ENCODE peak calls at places on chromosomes 4 and X, in seven cellular contexts. W, A, M, I, J, N and K are unnamed samples.

GRCh38 chrX:39827959-39828358 is 269.8 kb downstream of the BCOR start:
- DNase-seq in W (no peak), A (peak; percentile 77), M (no peak), I (no peak), J (no peak), N (no peak), K (no peak)

GRCh38 chr4:81164623-81165416 is 50.2 kb downstream of the PRKG2 start:
- DNase-seq in W (peak; percentile 51), A (no peak), M (peak; percentile 42), I (peak; percentile 56), J (no peak), N (no peak), K (no peak)

GRCh38 chr4:175459571-175459970 is 352.5 kb downstream of the GPM6A start:
- DNase-seq in W (no peak), A (no peak), M (no peak), I (peak; percentile 55), J (no peak), N (no peak), K (no peak)

GRCh38 chr4:88007304-88008132 is at the start of gene PKD2:
- DNase-seq in W (peak; percentile 60), A (peak; percentile 65), M (peak; percentile 90), I (peak; percentile 75), J (peak; percentile 98), N (peak; percentile 91), K (no peak)

GRCh38 chr4:101279377-101279871 is 67.9 kb downstream of the PPP3CA start:
- DNase-seq in W (peak; percentile 95), A (peak; percentile 96), M (peak; percentile 50), I (peak; percentile 95), J (no peak), N (no peak), K (no peak)

GRCh38 chr4:242121-242848 is 63.0 kb downstream of the ZNF732 start:
- DNase-seq in W (peak; percentile 46), A (peak; percentile 85), M (peak; percentile 35), I (peak; percentile 74), J (peak; percentile 78), N (peak; percentile 59), K (peak; percentile 46)

GRCh38 chr4:41359069-41359769 is 102.5 kb downstream of the UCHL1 start:
- DNase-seq in W (no peak), A (peak; percentile 9), M (no peak), I (no peak), J (peak; percentile 76), N (no peak), K (no peak)

GRCh38 chr4:72326692-72327632 is 242.1 kb downstream of the ADAMTS3 start:
- DNase-seq in W (no peak), A (peak; percentile 28), M (peak; percentile 55), I (peak; percentile 75), J (no peak), N (no peak), K (peak; percentile 4)

DNA sequence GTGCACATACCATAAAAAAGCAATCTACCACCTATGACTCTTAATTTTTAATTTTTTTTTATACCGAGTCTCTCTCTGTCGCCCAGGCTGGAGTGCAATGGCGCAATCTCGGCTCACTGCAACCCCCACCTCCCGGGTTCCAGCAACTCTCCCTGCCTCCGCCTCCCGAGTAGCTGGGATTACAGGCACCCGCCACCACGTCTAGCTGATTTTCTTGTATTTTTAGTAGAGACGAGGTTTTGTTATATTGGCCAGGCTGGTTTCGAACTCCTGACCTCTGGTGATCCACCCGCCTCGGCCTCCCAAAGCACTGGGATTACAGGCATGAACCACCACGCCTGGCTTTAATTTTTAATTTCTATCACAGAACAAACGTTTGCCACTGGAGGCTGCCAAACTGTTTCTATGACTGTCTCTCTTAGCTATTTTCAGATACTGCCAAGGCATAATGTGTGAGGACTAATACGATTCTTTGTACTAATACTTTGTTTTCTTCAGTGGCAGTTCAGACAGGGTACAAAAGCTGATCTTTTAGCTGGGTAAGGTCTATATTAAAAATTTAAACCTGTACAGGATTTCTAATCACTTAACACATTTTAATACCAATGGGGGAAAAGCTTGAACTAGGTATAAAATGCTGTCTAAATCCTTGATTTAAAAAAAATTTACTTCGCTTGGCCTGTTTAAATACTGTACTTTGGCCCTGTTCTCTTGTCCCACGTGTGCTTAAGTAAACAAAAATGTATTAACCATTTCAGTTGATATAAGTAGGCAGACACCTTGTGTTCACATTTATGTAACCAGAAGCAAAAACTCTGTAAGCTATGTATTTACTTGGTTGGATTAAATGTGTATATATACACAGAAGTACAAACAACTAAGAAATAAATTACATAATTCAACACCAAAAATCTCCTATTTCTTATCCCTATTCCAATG is 2.3 kb downstream of the PGRMC2 start:
- DNase-seq in W (no peak), A (no peak), M (peak; percentile 35), I (no peak), J (no peak), N (no peak), K (no peak)
- H3K4me3 ChIP-seq in W (peak overlapping the region; percentile 85), A (peak overlapping the region; percentile 84), M (peak overlapping the region; percentile 82), I (peak overlapping the region; percentile 87), J (no peak overlapping the region), N (peak overlapping the region; percentile 87), K (peak overlapping the region; percentile 89)

GRCh38 chrX:119273807-119274192 is 37.7 kb downstream of the PGRMC1 start:
- DNase-seq in W (no peak), A (no peak), M (no peak), I (no peak), J (no peak), N (no peak), K (no peak)

GRCh38 chrX:119272882-119273806 is 37.1 kb downstream of the PGRMC1 start:
- DNase-seq in W (peak; percentile 37), A (no peak), M (peak; percentile 23), I (peak; percentile 58), J (peak; percentile 77), N (peak; percentile 65), K (no peak)
- H3K4me3 ChIP-seq in W (peak overlapping the region; percentile 29), A (no peak overlapping the region), M (no peak overlapping the region), I (peak overlapping the region; percentile 14), J (no peak overlapping the region), N (peak overlapping the region; percentile 35), K (no peak overlapping the region)

DNA sequence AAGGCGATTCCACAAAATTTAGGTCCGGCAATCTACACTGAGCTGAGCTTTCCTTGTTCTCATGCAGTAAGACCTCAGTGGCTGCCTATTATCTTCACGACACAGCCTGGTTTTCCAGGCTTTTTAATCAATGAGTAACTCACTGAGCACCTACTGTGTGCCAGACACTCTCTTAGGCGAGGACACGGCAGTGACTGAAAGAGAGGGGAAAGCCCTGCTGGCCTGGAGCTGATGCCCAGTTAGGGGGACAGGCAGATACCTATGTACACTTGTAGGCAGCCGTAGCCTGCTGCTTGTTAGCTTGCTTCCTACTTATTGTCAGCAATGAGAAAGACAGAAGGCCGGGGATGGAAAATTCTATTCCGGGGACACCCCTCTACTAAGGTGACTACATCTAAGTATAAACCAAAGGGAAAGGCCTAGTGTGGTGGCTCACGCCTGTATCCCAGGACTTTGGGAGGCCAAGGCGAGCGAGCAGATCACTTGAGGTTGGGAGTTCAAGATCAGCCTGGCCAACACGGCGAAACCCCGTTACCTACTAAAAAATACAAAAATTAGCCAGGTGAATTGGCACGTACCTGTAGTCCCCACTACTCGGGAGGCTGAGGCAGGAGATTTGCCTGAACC is 3.8 kb downstream of the WDR1 start:
- DNase-seq in W (no peak), A (no peak), M (no peak), I (no peak), J (no peak), N (no peak), K (no peak)
- H3K4me3 ChIP-seq in W (no peak overlapping the region), A (no peak overlapping the region), M (no peak overlapping the region), I (no peak overlapping the region), J (no peak overlapping the region), N (no peak overlapping the region), K (no peak overlapping the region)

GRCh38 chrX:148380107-148380506 is 120.3 kb upstream of the AFF2 start:
- DNase-seq in W (no peak), A (no peak), M (no peak), I (no peak), J (no peak), N (no peak), K (no peak)

GRCh38 chrX:148380614-148381561 is 119.5 kb upstream of the AFF2 start:
- DNase-seq in W (no peak), A (no peak), M (peak; percentile 19), I (no peak), J (no peak), N (no peak), K (peak; percentile 43)

GRCh38 chrX:148381603-148382002 is 118.8 kb upstream of the AFF2 start:
- DNase-seq in W (no peak), A (no peak), M (no peak), I (no peak), J (no peak), N (no peak), K (no peak)

GRCh38 chrX:148385471-148385870 is 114.9 kb upstream of the AFF2 start:
- DNase-seq in W (no peak), A (no peak), M (no peak), I (no peak), J (no peak), N (no peak), K (no peak)

GRCh38 chrX:148382983-148383382 is 117.4 kb upstream of the AFF2 start:
- DNase-seq in W (no peak), A (no peak), M (no peak), I (no peak), J (no peak), N (no peak), K (no peak)
- H3K4me3 ChIP-seq in W (no peak overlapping the region), A (no peak overlapping the region), M (no peak overlapping the region), I (no peak overlapping the region), J (no peak overlapping the region), N (no peak overlapping the region), K (no peak overlapping the region)

DNA sequence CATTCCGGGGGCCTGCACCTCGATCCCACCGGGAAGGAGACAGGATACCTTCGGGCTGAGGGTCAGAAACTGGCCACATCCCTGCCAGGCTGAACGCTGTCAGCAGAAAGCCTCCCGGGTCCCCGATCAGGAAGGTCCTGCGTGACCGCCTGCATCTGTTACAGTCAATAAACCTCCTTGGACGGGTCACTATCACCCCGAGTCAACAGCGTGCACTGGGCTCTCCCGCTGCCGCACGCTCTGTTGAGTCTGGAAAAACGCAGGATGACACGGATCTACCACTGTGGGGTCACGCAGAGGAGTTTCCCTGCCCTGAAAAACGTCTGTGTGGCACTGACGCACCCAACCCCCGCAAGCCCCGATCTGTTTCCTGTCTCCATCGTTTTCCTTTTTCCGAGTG is 12.1 kb downstream of the PPP2R3B start:
- DNase-seq in W (no peak), A (no peak), M (no peak), I (no peak), J (no peak), N (peak; percentile 47), K (no peak)
- H3K4me3 ChIP-seq in W (peak overlapping the region; percentile 54), A (peak overlapping the region; percentile 37), M (no peak overlapping the region), I (peak overlapping the region; percentile 7), J (no peak overlapping the region), N (peak overlapping the region; percentile 74), K (no peak overlapping the region)

DNA sequence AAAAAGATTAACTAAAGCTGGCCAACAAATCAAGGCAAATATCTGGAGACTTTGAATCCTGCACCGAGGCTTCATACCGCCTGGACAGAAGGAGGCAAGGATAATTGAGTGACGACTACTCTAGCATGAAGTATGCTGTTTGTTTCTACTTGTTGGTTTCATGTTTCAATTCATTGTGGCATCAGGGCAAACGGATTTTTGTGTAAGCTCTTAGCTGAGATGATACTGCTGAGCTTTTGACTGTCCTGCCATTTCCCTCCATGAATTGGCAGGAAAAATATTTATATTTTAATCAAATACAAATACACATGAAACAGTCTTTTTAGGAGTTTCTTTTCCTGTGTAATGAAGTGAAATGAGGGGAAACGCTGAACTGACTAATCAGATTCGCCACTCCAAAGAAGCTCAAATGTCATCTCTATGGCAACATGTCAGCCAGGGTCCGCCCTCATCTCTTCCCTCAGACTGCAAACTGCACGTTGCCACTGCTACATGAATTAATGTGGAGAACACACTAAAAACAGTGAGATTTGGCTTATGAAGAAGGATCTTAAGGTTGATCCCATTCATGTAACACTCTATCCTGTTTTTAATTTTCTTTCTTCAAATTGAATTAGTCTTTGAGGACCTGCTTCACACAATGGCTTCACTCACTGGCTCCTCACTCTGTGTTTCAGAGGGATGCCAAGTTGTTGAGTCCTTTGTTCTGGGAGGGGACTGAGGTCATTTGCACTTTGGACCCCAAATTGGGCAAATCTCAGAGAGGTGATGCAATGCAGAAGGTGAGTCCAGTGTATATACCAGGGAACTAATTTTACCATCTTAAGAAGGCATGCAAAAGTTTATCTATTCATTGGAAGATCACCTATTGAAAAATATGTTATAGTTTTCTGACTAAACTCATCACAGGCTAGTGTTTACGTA is 149.6 kb upstream of the MID1 start:
- DNase-seq in W (peak; percentile 36), A (peak; percentile 31), M (peak; percentile 14), I (peak; percentile 62), J (no peak), N (no peak), K (no peak)
- H3K4me3 ChIP-seq in W (peak overlapping the region; percentile 31), A (peak overlapping the region; percentile 9), M (no peak overlapping the region), I (peak overlapping the region; percentile 44), J (peak overlapping the region; percentile 15), N (no peak overlapping the region), K (no peak overlapping the region)